ENCODE peak calls at places on chromosomes 1 and 21, in seven cellular contexts. R is stimulated activated CD8-positive, alpha-beta memory T cell treated with anti-CD3 and anti-CD28 coated beads, Interleukin-15, amount 100 ng/mL, for 24 hours; V is iPS DF 6.9; B is effector CD4-positive, alpha-beta T cell; I is esophagus squamous epithelium; Y is mesendoderm; U is ovary. S is an unnamed sample.

GRCh38 chr21:37829447-37829846 is 86.8 kb downstream of the KCNJ6 start:
- DNase-seq in R (no peak), B (no peak), Y (no peak), I (no peak), U (no peak), V (no peak), S (no peak)

GRCh38 chr21:41396452-41397107 is 29.5 kb upstream of the MX1 start:
- DNase-seq in U (no peak), Y (peak), I (no peak), V (no peak), B (no peak), R (no peak), S (no peak)

GRCh38 chr1:119133987-119134386 is 6.5 kb downstream of the WARS2 start:
- DNase-seq in U (no peak), I (no peak), Y (peak), R (no peak), V (no peak), B (no peak), S (no peak)

GRCh38 chr1:205301220-205301821 is 20.2 kb downstream of the NUAK2 start:
- DNase-seq in I (no peak), R (no peak), B (no peak), V (peak), Y (peak), U (peak), S (no peak)

GRCh38 chr1:68442006-68442405 is 7.7 kb downstream of the RPE65 start:
- DNase-seq in I (no peak), B (no peak), Y (no peak), U (no peak), V (no peak), R (no peak), S (no peak)

GRCh38 chr1:169048043-169048442 is 58.4 kb upstream of the ATP1B1 start:
- DNase-seq in R (no peak), U (no peak), I (no peak), V (no peak), B (no peak), Y (no peak), S (no peak)

GRCh38 chr1:211183924-211184323 is 50.0 kb upstream of the KCNH1 start:
- DNase-seq in R (no peak), V (no peak), U (no peak), B (no peak), Y (no peak), I (no peak), S (no peak)

GRCh38 chr1:223328566-223328965 is 35.4 kb downstream of the SUSD4 start:
- DNase-seq in R (no peak), V (no peak), Y (no peak), I (no peak), B (no peak), U (no peak), S (no peak)

GRCh38 chr21:17679002-17679600 is 66.4 kb upstream of the BTG3 start:
- DNase-seq in Y (peak), I (no peak), U (no peak), R (no peak), B (peak), V (no peak), S (peak)

GRCh38 chr1:111904478-111905218 is 84.8 kb downstream of the KCND3 start:
- DNase-seq in Y (peak), I (no peak), V (peak), U (no peak), B (no peak), R (no peak), S (no peak)

GRCh38 chr1:118290571-118290970 is 105.5 kb upstream of the SPAG17 start:
- DNase-seq in R (no peak), Y (no peak), B (no peak), I (no peak), V (no peak), U (no peak), S (no peak)

GRCh38 chr1:95084317-95085176 is 11.8 kb upstream of the ALG14 start:
- DNase-seq in R (no peak), I (no peak), Y (peak), U (no peak), V (no peak), B (no peak), S (peak)

GRCh38 chr1:40817791-40818263 is 34.2 kb downstream of the KCNQ4 start:
- DNase-seq in B (no peak), I (no peak), U (no peak), R (no peak), V (no peak), Y (no peak), S (no peak)

GRCh38 chr1:39988618-39989343 is 33.8 kb downstream of the MFSD2A start:
- DNase-seq in I (no peak), B (no peak), U (no peak), V (no peak), R (no peak), Y (no peak), S (no peak)

GRCh38 chr1:226404063-226404903 is 3.6 kb downstream of the PARP1 start:
- DNase-seq in U (no peak), Y (peak), I (no peak), B (no peak), V (no peak), R (no peak), S (no peak)

S was measured in GM13977.